ENCODE peak calls at places on chromosome 20, in five cellular contexts. W, N, S, Q and B are unnamed samples.

GRCh38 chr20:44745560-44746366 is at the start of gene KCNK15:
- DNase-seq in W (no peak), N (peak; percentile 61), S (peak; percentile 35), Q (no peak), B (no peak)

GRCh38 chr20:53444386-53444785 is 149.3 kb downstream of the ZNF217 start:
- DNase-seq in W (no peak), N (no peak), S (no peak), Q (no peak), B (peak; percentile 11)

GRCh38 chr20:13458860-13459451 is 179.8 kb downstream of the TASP1 start:
- DNase-seq in W (no peak), N (peak; percentile 64), S (no peak), Q (peak; percentile 66), B (peak; percentile 37)

GRCh38 chr20:43983359-43983758 is 68.7 kb downstream of the TOX2 start:
- DNase-seq in W (no peak), N (no peak), S (no peak), Q (no peak), B (no peak)

GRCh38 chr20:40493551-40493950 is 195.5 kb downstream of the MAFB start:
- DNase-seq in W (no peak), N (peak; percentile 27), S (no peak), Q (no peak), B (no peak)

GRCh38 chr20:24617080-24617432 is 147.6 kb downstream of the SYNDIG1 start:
- DNase-seq in W (peak; percentile 68), N (no peak), S (no peak), Q (no peak), B (no peak)

GRCh38 chr20:16011519-16011918 is 561.7 kb downstream of the KIF16B start:
- DNase-seq in W (no peak), N (no peak), S (no peak), Q (no peak), B (no peak)

GRCh38 chr20:41169184-41169690 is 31.9 kb downstream of the PLCG1 start:
- DNase-seq in W (no peak), N (no peak), S (peak; percentile 8), Q (no peak), B (no peak)

GRCh38 chr20:48397689-48398005 is 430.2 kb downstream of the PREX1 start:
- DNase-seq in W (no peak), N (no peak), S (no peak), Q (no peak), B (no peak)

GRCh38 chr20:32006841-32007786 is 3.1 kb upstream of the CCM2L start:
- DNase-seq in W (no peak), N (no peak), S (no peak), Q (no peak), B (no peak)

GRCh38 chr20:6920991-6921613 is 153.6 kb downstream of the BMP2 start:
- DNase-seq in W (peak; percentile 55), N (no peak), S (no peak), Q (no peak), B (no peak)

GRCh38 chr20:51350941-51351631 is 191.4 kb downstream of the NFATC2 start:
- DNase-seq in W (no peak), N (peak; percentile 89), S (no peak), Q (peak; percentile 89), B (peak; percentile 86)

GRCh38 chr20:52171025-52171424 is 20.6 kb downstream of the ZFP64 start:
- DNase-seq in W (no peak), N (no peak), S (no peak), Q (no peak), B (no peak)

GRCh38 chr20:34264141-34264540 is 22.9 kb downstream of the ASIP start:
- DNase-seq in W (no peak), N (no peak), S (no peak), Q (no peak), B (no peak)

GRCh38 chr20:49029203-49029602 is 16.9 kb upstream of the CSE1L start:
- DNase-seq in W (no peak), N (no peak), S (no peak), Q (peak; percentile 76), B (peak; percentile 36)

GRCh38 chr20:39358052-39358451 is 395.9 kb downstream of the DHX35 start:
- DNase-seq in W (no peak), N (no peak), S (peak; percentile 20), Q (no peak), B (no peak)

GRCh38 chr20:41058007-41058673 is 29.5 kb downstream of the TOP1 start:
- DNase-seq in W (no peak), N (peak; percentile 91), S (no peak), Q (peak; percentile 68), B (peak; percentile 59)

GRCh38 chr20:38926934-38927616 is 858 bp downstream of the FAM83D start:
- DNase-seq in W (no peak), N (peak; percentile 64), S (no peak), Q (peak; percentile 60), B (peak; percentile 42)

GRCh38 chr20:31859998-31860380 is 10.3 kb downstream of the DUSP15 start:
- DNase-seq in W (no peak), N (no peak), S (no peak), Q (no peak), B (no peak)

GRCh38 chr20:7361321-7361720 is 578.9 kb downstream of the HAO1 start:
- DNase-seq in W (no peak), N (no peak), S (no peak), Q (no peak), B (no peak)

GRCh38 chr20:34891166-34892062 is 15.0 kb downstream of the ACSS2 start:
- DNase-seq in W (no peak), N (peak; percentile 90), S (no peak), Q (peak; percentile 83), B (peak; percentile 69)

GRCh38 chr20:3405139-3405538 is 2.3 kb downstream of the DNAAF9 start:
- DNase-seq in W (no peak), N (no peak), S (no peak), Q (no peak), B (no peak)

GRCh38 chr20:53330744-53331143 is 262.9 kb downstream of the ZNF217 start:
- DNase-seq in W (no peak), N (no peak), S (no peak), Q (peak; percentile 2), B (peak; percentile 25)

GRCh38 chr20:44207066-44207723 is 3.4 kb downstream of the OSER1 start:
- DNase-seq in W (no peak), N (no peak), S (no peak), Q (peak; percentile 24), B (no peak)

GRCh38 chr20:41172296-41173140 is 35.2 kb downstream of the PLCG1 start:
- DNase-seq in W (no peak), N (peak; percentile 59), S (no peak), Q (no peak), B (no peak)

GRCh38 chr20:60057866-60058807 is 99.9 kb downstream of the CDH26 start:
- DNase-seq in W (no peak), N (peak; percentile 53), S (peak; percentile 34), Q (no peak), B (peak; percentile 38)
- TF ChIP-seq CTCF in W (no peak), N (no peak), S (no peak), Q (no peak), B (no peak)

GRCh38 chr20:2086980-2087377 is 14.6 kb upstream of the STK35 start:
- DNase-seq in W (no peak), N (no peak), S (no peak), Q (no peak), B (no peak)

GRCh38 chr20:2089447-2089846 is 12.2 kb upstream of the STK35 start:
- DNase-seq in W (no peak), N (no peak), S (no peak), Q (no peak), B (no peak)

GRCh38 chr20:2088904-2089303 is 12.7 kb upstream of the STK35 start:
- DNase-seq in W (no peak), N (no peak), S (no peak), Q (no peak), B (no peak)

GRCh38 chr20:2084703-2085102 is 16.9 kb upstream of the STK35 start:
- DNase-seq in W (no peak), N (peak; percentile 58), S (no peak), Q (peak; percentile 67), B (peak; percentile 75)

DNA sequence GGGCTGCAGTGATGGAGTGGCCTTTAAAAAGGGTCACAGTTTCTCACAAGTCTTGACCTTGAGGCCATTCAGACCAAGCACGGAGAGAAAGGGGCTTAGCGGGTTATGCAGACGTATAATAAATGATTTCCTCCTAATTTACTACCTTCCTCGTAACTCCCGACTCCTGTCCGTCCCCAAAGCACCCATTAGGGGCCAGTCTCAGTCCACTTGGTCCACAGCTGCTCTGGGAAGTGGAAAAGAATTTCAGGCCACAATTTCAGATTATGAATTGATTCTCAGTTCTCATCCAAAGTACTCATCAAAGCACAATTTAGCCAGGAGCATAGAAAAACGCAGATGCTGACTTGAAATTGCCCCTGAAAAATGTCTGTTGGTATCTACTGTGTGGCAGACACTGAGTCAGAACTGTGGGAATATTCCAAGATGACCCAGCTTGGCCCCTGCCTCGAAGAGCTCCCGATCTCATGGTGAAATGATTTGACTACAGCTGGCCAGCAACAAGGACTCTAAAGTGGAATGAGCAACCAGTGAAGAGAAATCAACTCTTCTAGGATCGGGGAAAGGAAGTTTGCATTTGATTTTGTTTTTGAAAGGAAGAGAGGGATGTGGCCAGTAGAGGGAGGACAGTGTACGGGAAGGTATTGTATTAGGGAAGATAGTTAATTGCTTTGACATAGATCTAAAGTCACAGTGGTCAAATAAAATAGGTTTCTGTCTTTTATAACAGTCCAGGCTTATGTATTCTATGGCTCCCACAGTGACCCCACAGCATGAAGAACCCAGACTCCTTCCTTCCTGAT is 15.2 kb upstream of the STK35 start:
- DNase-seq in W (no peak), N (peak; percentile 35), S (no peak), Q (peak; percentile 19), B (peak; percentile 24)
- TF ChIP-seq CTCF in W (no peak), N (peak; percentile 37), S (no peak), Q (peak; percentile 43), B (peak; percentile 34)

GRCh38 chr20:33259371-33259770 is 23.6 kb downstream of the BPIFA1 start:
- DNase-seq in W (no peak), N (no peak), S (no peak), Q (no peak), B (no peak)

GRCh38 chr20:33261465-33261864 is 21.5 kb upstream of the BPIFB1 start:
- DNase-seq in W (no peak), N (no peak), S (no peak), Q (no peak), B (no peak)

GRCh38 chr20:33263784-33264183 is 19.2 kb upstream of the BPIFB1 start:
- DNase-seq in W (no peak), N (no peak), S (no peak), Q (no peak), B (no peak)

GRCh38 chr20:33267691-33268090 is 15.3 kb upstream of the BPIFB1 start:
- DNase-seq in W (no peak), N (no peak), S (no peak), Q (no peak), B (no peak)

GRCh38 chr20:33262658-33263065 is 20.4 kb upstream of the BPIFB1 start:
- DNase-seq in W (no peak), N (peak; percentile 63), S (no peak), Q (peak; percentile 70), B (peak; percentile 54)
- TF ChIP-seq CTCF in W (no peak), N (peak; percentile 70), S (peak; percentile 20), Q (peak; percentile 81), B (peak; percentile 85)

GRCh38 chr20:21767200-21767738 is 61.8 kb downstream of the PAX1 start:
- DNase-seq in W (no peak), N (no peak), S (no peak), Q (no peak), B (no peak)

DNA sequence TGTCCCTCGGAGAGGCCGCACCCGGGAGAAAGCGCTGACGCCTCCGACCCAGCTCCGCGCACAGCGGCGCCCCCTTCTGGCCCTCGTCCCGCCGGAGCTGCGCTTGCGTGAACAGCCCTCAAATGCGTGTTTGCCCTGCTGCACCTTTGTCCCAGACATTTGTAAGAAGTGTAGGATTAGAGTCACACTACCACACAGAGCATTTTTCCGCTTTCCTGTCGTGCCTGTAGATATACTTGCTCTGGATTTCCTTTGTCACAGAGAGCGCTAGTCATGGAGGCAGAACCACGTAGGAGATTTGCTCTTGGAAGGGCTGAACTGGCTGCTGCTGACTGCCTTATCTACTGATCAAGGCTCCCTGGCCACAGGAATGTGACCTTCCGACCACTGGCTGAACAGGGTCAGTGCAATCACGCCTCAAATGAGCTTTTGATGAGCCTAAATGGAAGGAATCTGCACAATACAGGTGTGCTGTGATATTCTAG is 62.3 kb downstream of the PAX1 start:
- DNase-seq in W (no peak), N (no peak), S (no peak), Q (no peak), B (no peak)
- TF ChIP-seq CTCF in W (no peak), N (no peak), S (no peak), Q (no peak), B (no peak)